ENCODE peak calls at places on chromosomes 3 and 15, in eight cellular contexts. P is activated CD4-positive, alpha-beta T cell treated with anti-CD3 and anti-CD28 coated beads, Interleukin-2, amount 50 U/mL, for 1 hour; U is stromal cell of bone marrow; Y is NCI-H187; I is occipital lobe; J is globus pallidus; K is T1000; L is fibroblast of mammary gland. S is an unnamed sample.

GRCh38 chr3:8550619-8551018 is 49.0 kb downstream of the LMCD1 start:
- DNase-seq in P (no peak), U (no peak), Y (no peak), I (no peak), J (no peak), K (no peak), L (no peak), S (no peak)

GRCh38 chr3:13424111-13424844 is 4.2 kb upstream of the NUP210 start:
- DNase-seq in P (no peak), U (no peak), Y (no peak), I (no peak), J (no peak), K (no peak), L (no peak), S (no peak)

GRCh38 chr3:25585361-25586166 is 79.1 kb downstream of the TOP2B start:
- DNase-seq in P (no peak), U (no peak), Y (no peak), I (no peak), J (no peak), K (peak; percentile 32), L (no peak), S (no peak)

GRCh38 chr15:76059320-76060097 is at the start of gene TMEM266:
- DNase-seq in P (peak; percentile 4), U (no peak), Y (no peak), I (no peak), J (peak; percentile 16), K (no peak), L (no peak), S (peak; percentile 73)

GRCh38 chr3:147392083-147392916 is 14.0 kb downstream of the ZIC4 start:
- DNase-seq in P (no peak), U (peak; percentile 69), Y (no peak), I (peak; percentile 20), J (peak; percentile 89), K (no peak), L (peak; percentile 27), S (peak; percentile 68)

GRCh38 chr3:15306979-15307359 is 25.4 kb downstream of the SH3BP5 start:
- DNase-seq in P (no peak), U (no peak), Y (no peak), I (no peak), J (no peak), K (no peak), L (no peak), S (no peak)

GRCh38 chr3:67104388-67104787 is 106.3 kb downstream of the KBTBD8 start:
- DNase-seq in P (no peak), U (no peak), Y (no peak), I (no peak), J (no peak), K (no peak), L (no peak), S (no peak)

GRCh38 chr15:41968738-41969137 is 3.6 kb downstream of the EHD4 start:
- DNase-seq in P (no peak), U (no peak), Y (no peak), I (no peak), J (no peak), K (no peak), L (peak; percentile 42), S (no peak)

GRCh38 chr3:196708467-196708866 is 3.6 kb downstream of the CEP19 start:
- DNase-seq in P (no peak), U (no peak), Y (no peak), I (no peak), J (no peak), K (no peak), L (peak; percentile 24), S (no peak)

GRCh38 chr15:38440353-38441129 is 13.4 kb upstream of the FAM98B start:
- DNase-seq in P (peak; percentile 36), U (peak; percentile 24), Y (no peak), I (no peak), J (peak; percentile 49), K (no peak), L (peak; percentile 61), S (peak; percentile 29)